ENCODE peak calls at places on chromosomes 1 and 21, in six cellular contexts. U, A, P, I, H and Y are unnamed samples.

GRCh38 chr1:221292652-221293051 is 413.4 kb downstream of the HLX start:
- DNase-seq in U (no peak), I (no peak), P (no peak), H (no peak), A (no peak), Y (no peak)

GRCh38 chr1:42186172-42186571 is 21.6 kb upstream of the GUCA2A start:
- DNase-seq in U (no peak), I (no peak), A (no peak), P (peak; percentile 38), H (peak; percentile 76), Y (no peak)

GRCh38 chr1:210607361-210607760 is 278.7 kb downstream of the HHAT start:
- DNase-seq in I (no peak), P (no peak), U (no peak), A (no peak), H (no peak), Y (no peak)

GRCh38 chr1:210377934-210378333 is 49.2 kb downstream of the HHAT start:
- DNase-seq in U (no peak), P (no peak), A (no peak), H (peak; percentile 52), I (no peak), Y (no peak)

GRCh38 chr1:64215576-64215975 is 12.2 kb downstream of the UBE2U start:
- DNase-seq in P (no peak), U (no peak), I (no peak), A (no peak), H (no peak), Y (no peak)

GRCh38 chr1:55050283-55050682 is 10.9 kb downstream of the PCSK9 start:
- DNase-seq in I (no peak), A (no peak), P (peak; percentile 83), U (no peak), H (peak; percentile 49), Y (no peak)

GRCh38 chr1:236161230-236161629 is 18.9 kb downstream of the GPR137B start:
- DNase-seq in H (no peak), U (no peak), A (no peak), P (no peak), I (no peak), Y (no peak)

GRCh38 chr1:30263888-30264671 is 459.3 kb downstream of the MATN1 start:
- DNase-seq in P (no peak), U (no peak), A (no peak), H (no peak), I (no peak), Y (no peak)

GRCh38 chr1:169892819-169893644 is 664 bp downstream of the SCYL3 start:
- DNase-seq in U (peak; percentile 38), H (peak; percentile 41), P (no peak), A (peak; percentile 23), I (peak; percentile 34), Y (no peak)

GRCh38 chr1:207659545-207660148 is 14.7 kb downstream of the CR1L start:
- DNase-seq in U (no peak), P (no peak), H (no peak), I (no peak), A (no peak), Y (no peak)

GRCh38 chr1:234611153-234611798 is 1.3 kb upstream of the IRF2BP2 start:
- DNase-seq in A (no peak), H (peak; percentile 91), P (peak; percentile 80), U (peak; percentile 94), I (peak; percentile 86), Y (no peak)

GRCh38 chr21:33854604-33855003 is 61.0 kb downstream of the ATP5PO start:
- DNase-seq in I (no peak), H (peak; percentile 16), U (peak; percentile 67), A (no peak), P (no peak), Y (no peak)

GRCh38 chr1:1614204-1614953 is 921 bp upstream of the MIB2 start:
- DNase-seq in U (no peak), A (peak; percentile 88), I (no peak), H (peak; percentile 85), P (no peak), Y (no peak)

GRCh38 chr1:202624781-202625108 is 85.5 kb downstream of the SYT2 start:
- DNase-seq in H (no peak), U (no peak), A (no peak), P (no peak), I (no peak), Y (no peak)

GRCh38 chr1:161020573-161021167 is at the start of gene F11R:
- DNase-seq in P (no peak), H (peak; percentile 28), A (peak; percentile 90), I (peak; percentile 61), U (peak; percentile 71), Y (no peak)

DNA sequence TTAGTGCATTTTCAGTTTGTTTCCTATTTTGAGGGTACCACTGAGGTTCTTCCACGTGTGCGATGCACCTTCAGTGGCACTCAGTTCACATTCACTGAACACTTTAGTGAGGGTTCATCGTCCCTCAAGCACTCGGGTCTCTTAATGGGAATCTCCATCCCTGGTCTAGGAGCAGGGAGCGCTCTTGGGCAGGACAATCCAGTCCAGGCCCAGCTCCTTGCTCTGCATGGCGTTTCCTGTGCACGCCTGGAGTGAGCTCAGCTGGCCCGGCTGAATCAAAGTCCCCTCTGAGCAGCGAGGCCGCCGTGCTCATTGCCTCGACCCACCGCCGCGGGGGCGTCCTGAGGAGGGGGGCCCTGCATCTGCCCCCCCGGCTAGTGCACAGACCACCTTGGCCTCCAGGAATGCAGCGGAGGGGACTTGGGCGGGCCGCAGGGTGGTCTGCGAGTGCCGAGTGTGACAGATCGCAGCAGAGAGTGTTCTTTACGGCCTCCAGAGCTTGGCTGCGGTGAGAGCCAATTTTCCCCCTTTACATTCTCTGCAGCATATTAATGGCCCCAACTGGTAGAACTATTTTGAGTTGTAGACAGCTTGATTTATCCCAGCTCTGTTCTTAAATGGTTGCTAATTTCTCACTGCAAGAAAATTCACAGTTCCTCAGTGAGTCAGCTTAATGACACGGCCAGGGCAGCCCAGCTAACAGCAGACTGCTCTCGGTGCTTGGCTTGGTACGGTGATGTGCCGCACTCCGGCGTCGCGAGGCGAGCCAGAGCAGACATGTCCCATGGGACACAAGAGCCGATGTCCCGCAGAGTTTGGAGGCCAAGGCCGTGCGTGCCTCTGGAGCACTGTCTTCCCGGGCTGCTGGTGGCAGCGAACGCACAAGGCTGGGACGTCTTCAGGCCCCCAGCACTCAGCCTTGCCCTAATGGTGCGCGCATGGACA is 39.8 kb downstream of the SNAP47 start:
- DNase-seq in A (no peak), P (no peak), H (no peak), I (no peak), U (no peak), Y (no peak)
- TF ChIP-seq CTCF in A (no peak), P (no peak), H (no peak), I (no peak), U (no peak), Y (no peak)

GRCh38 chr1:6544831-6545230 is 9.5 kb downstream of the NOL9 start:
- DNase-seq in H (peak; percentile 78), A (no peak), I (no peak), U (no peak), P (peak; percentile 50), Y (no peak)
- H3K4me3 ChIP-seq in H (no peak overlapping the region), A (no peak overlapping the region), I (no peak overlapping the region), U (no peak overlapping the region), P (no peak overlapping the region), Y (no peak overlapping the region)

DNA sequence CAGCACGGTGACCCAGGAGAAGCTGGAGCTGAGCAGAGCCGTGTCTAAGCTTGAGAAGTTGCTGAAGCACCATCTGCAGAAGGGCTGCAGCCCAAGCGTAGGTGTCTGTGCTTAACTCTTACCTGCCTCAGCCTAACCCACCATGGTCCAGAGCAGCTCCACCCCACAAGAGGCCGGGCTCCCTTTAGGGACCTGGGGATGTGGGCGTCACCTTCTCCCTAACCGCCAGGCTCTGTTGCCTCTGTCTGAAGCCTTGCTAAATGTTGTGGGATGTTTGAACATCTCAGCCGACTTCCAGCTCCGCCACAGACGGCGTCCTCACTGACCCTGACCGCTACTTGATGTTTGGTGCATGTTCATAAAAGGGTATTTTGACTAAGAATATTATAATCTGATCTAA is 20.4 kb upstream of the DIP2A start:
- DNase-seq in H (no peak), I (no peak), P (no peak), A (no peak), U (no peak), Y (no peak)
- TF ChIP-seq CTCF in H (no peak), I (no peak), P (no peak), A (no peak), U (no peak), Y (no peak)

DNA sequence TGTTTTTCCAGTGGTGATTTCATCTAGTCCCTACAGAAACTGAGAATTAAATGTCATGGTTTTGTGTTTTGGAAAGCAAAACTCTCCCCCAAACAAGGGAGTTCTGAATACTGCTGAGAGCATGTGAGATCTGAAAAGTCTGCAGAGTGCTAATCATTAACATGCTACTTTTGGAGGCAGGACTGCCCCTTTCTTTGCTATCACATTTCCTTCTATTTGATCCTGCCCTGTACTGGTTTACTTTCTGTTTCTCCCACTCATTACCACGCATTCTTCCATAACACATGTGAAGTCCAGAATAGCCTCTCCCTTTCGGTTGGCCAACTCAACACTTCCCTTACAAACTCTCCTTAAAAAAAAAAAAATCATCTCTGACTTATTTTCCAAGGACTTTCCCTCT is 63.6 kb downstream of the GADD45A start:
- DNase-seq in H (peak; percentile 78), I (peak; percentile 32), U (peak; percentile 45), P (peak; percentile 65), A (peak; percentile 60), Y (peak; percentile 66)
- H3K4me3 ChIP-seq in H (peak overlapping the region; percentile 12), I (no peak overlapping the region), U (peak overlapping the region; percentile 33), P (no peak overlapping the region), A (peak overlapping the region; percentile 13), Y (peak overlapping the region; percentile 15)

DNA sequence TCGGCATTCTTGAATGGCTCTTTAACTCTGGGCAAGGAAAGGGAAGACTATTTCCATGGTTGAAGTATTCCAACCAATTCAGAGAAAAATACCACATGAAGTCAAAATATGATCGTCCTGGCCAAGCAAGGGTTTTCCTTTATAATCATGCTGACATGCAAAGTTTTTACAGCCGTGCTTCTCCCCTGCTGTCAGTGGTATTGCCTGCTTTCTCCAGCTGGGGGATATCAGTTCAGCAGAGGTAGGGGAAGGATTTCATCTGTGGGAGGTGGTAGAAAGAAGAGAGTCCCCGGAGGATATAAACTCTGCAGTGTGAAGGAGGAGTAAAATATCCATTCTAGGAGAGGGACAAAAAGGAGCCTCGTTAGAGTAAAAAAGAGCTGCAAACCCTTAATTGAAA is 322.8 kb downstream of the PAPPA2 start:
- DNase-seq in P (peak; percentile 3), I (no peak), H (no peak), A (no peak), U (no peak), Y (no peak)
- TF ChIP-seq CTCF in P (no peak), I (no peak), H (no peak), A (no peak), U (no peak), Y (no peak)